ENCODE peak calls at places on chromosome 15, in eight cellular contexts. N, R, W, Z, V, D, C and Q are unnamed samples.

GRCh38 chr15:22936577-22937472 is 43.3 kb downstream of the CYFIP1 start:
- DNase-seq in N (no peak), R (no peak), W (no peak), Z (no peak), V (no peak), D (no peak), C (peak; percentile 18), Q (no peak)

GRCh38 chr15:39167114-39168058 is 413.5 kb upstream of the THBS1 start:
- DNase-seq in N (no peak), R (no peak), W (no peak), Z (no peak), V (no peak), D (no peak), C (no peak), Q (no peak)

GRCh38 chr15:96341465-96342142 is 11.1 kb downstream of the NR2F2 start:
- DNase-seq in N (peak; percentile 64), R (no peak), W (peak; percentile 66), Z (peak; percentile 6), V (no peak), D (no peak), C (peak; percentile 69), Q (no peak)

GRCh38 chr15:69810441-69811071 is 287.2 kb downstream of the TLE3 start:
- DNase-seq in N (peak; percentile 32), R (no peak), W (no peak), Z (no peak), V (no peak), D (no peak), C (no peak), Q (no peak)

GRCh38 chr15:87733005-87733404 is 523.5 kb downstream of the NTRK3 start:
- DNase-seq in N (no peak), R (no peak), W (no peak), Z (peak; percentile 33), V (peak; percentile 50), D (no peak), C (no peak), Q (no peak)

GRCh38 chr15:77266708-77267387 is 153.1 kb downstream of the PEAK1 start:
- DNase-seq in N (no peak), R (no peak), W (no peak), Z (peak; percentile 98), V (peak; percentile 64), D (no peak), C (no peak), Q (no peak)

GRCh38 chr15:99104788-99105515 is at the start of gene SYNM:
- DNase-seq in N (peak; percentile 78), R (peak; percentile 85), W (peak; percentile 94), Z (peak; percentile 39), V (peak; percentile 72), D (peak; percentile 84), C (peak; percentile 84), Q (peak; percentile 90)

GRCh38 chr15:58284293-58284692 is 146.1 kb downstream of the AQP9 start:
- DNase-seq in N (no peak), R (no peak), W (no peak), Z (no peak), V (no peak), D (no peak), C (no peak), Q (no peak)

GRCh38 chr15:66573719-66574641 is 8.2 kb upstream of the LCTL start:
- DNase-seq in N (peak; percentile 57), R (no peak), W (no peak), Z (no peak), V (peak; percentile 89), D (no peak), C (no peak), Q (no peak)

GRCh38 chr15:64987136-64987535 is 2.6 kb downstream of the SPG21 start:
- DNase-seq in N (no peak), R (no peak), W (no peak), Z (no peak), V (no peak), D (no peak), C (no peak), Q (no peak)
- H3K27me3 ChIP-seq in N (no peaks in the 10 kb centered on the region), R (no peaks in the 10 kb centered on the region), W (no peaks in the 10 kb centered on the region), Z (no peaks in the 10 kb centered on the region), V (no peaks in the 10 kb centered on the region), D (no peaks in the 10 kb centered on the region), C (no peaks in the 10 kb centered on the region), Q (no peaks in the 10 kb centered on the region)

DNA sequence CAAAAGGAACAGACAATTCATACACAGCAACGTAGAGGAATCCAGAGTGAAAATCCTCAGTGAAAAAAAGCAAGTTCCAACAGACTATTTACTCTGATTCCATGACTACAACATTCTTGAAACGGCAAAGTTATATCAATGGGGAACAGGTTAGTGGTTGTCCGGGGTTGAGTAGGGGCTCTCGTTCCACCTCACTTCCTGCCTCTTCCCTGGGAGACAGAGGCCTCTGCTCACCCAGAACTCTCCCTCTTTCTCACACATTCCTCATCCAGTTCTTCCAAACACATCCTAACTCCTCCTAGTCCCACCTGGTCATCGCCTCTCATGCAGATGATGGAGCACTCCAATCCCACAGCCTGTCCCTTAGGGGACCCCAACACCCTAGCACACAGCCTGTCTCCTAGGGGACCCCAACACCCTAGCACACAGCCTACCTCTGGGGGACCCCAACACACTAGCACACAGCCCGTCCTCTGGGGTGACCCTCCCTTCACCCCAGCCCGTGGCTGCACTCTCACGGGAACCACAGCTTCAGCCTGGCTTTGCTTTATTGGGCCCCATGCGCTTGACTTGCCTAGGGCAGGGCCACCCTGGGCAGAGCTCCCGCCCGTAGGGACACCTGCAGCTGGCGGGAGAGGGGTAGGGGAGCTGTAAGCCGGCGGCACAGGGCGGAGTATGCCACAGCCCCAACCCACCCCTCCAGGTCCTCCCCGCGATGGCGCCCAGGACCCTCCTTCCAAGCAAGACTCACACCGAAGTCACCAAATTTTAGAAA is 5.2 kb downstream of the OCA2 start:
- DNase-seq in N (no peak), R (no peak), W (peak; percentile 62), Z (no peak), V (no peak), D (no peak), C (no peak), Q (no peak)
- H3K27me3 ChIP-seq in N (peaks cover 22% of the 10 kb centered on the region), R (no peaks in the 10 kb centered on the region), W (no peaks in the 10 kb centered on the region), Z (peaks cover 32% of the 10 kb centered on the region), V (peaks cover 41% of the 10 kb centered on the region), D (peaks cover 73% of the 10 kb centered on the region), C (no peaks in the 10 kb centered on the region), Q (peaks cover 13% of the 10 kb centered on the region)

GRCh38 chr15:81221449-81221848 is 24.8 kb downstream of the IL16 start:
- DNase-seq in N (no peak), R (peak; percentile 23), W (peak; percentile 69), Z (no peak), V (no peak), D (no peak), C (no peak), Q (no peak)
- H3K27me3 ChIP-seq in N (no peaks in the 10 kb centered on the region), R (no peaks in the 10 kb centered on the region), W (no peaks in the 10 kb centered on the region), Z (no peaks in the 10 kb centered on the region), V (no peaks in the 10 kb centered on the region), D (no peaks in the 10 kb centered on the region), C (no peaks in the 10 kb centered on the region), Q (peaks cover 3% of the 10 kb centered on the region)

DNA sequence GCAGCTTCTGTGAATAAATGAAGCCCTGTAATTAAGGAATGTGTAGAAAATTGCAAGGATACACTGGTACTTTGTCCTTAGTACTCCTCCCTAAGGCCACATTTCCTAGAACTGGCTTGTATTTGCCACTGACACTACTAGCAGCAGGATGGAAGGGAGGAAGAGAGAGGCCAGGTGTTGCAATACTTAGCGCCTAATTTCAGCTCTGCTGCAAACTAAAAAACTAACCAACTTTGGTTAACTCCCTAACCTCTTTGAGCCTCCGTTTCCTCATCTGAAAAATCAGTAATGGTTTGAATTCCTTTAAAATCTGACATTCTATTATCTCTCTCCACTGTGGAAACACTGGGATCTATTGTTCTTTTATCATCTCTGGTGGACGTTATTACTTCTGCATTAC is 257.0 kb downstream of the SV2B start:
- DNase-seq in N (no peak), R (no peak), W (no peak), Z (no peak), V (no peak), D (no peak), C (no peak), Q (no peak)
- H3K27me3 ChIP-seq in N (no peaks in the 10 kb centered on the region), R (no peaks in the 10 kb centered on the region), W (no peaks in the 10 kb centered on the region), Z (no peaks in the 10 kb centered on the region), V (no peaks in the 10 kb centered on the region), D (no peaks in the 10 kb centered on the region), C (peaks cover 4% of the 10 kb centered on the region), Q (no peaks in the 10 kb centered on the region)

DNA sequence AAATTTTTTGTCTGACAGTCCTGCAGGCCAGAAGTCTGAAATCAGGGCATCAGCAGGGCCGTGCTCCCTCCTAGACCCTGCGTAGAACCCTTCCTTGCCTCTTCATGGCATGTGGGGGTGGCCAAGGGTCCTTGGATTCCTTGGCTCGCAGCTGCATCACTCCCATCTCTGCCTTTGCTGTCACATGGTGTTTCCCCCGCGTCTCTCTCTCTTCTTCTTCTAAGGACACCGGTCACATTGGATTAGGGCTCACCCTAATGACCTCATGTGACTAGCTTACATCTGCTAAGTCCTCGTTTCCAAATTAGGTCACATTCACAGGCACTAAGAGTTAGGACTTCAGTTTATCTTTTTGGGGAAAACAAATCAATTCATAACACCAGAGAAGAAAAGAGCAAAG is 12.0 kb downstream of the SLCO3A1 start:
- DNase-seq in N (no peak), R (no peak), W (no peak), Z (no peak), V (no peak), D (no peak), C (no peak), Q (no peak)
- H3K27me3 ChIP-seq in N (no peaks in the 10 kb centered on the region), R (no peaks in the 10 kb centered on the region), W (no peaks in the 10 kb centered on the region), Z (no peaks in the 10 kb centered on the region), V (no peaks in the 10 kb centered on the region), D (no peaks in the 10 kb centered on the region), C (no peaks in the 10 kb centered on the region), Q (no peaks in the 10 kb centered on the region)

GRCh38 chr15:67831363-67831762 is 6.1 kb downstream of the SKOR1 start:
- DNase-seq in N (no peak), R (no peak), W (peak; percentile 19), Z (no peak), V (no peak), D (no peak), C (no peak), Q (no peak)

GRCh38 chr15:67832965-67833503 is 6.8 kb downstream of the RNU6-1 start:
- DNase-seq in N (no peak), R (no peak), W (peak; percentile 53), Z (no peak), V (no peak), D (no peak), C (no peak), Q (no peak)

GRCh38 chr15:67834249-67834592 is 5.6 kb downstream of the RNU6-1 start:
- DNase-seq in N (no peak), R (no peak), W (no peak), Z (no peak), V (no peak), D (no peak), C (no peak), Q (no peak)

GRCh38 chr15:67833504-67834248 is 6.2 kb downstream of the RNU6-1 start:
- DNase-seq in N (no peak), R (no peak), W (peak; percentile 71), Z (no peak), V (no peak), D (no peak), C (peak; percentile 82), Q (no peak)

GRCh38 chr15:67832031-67832551 is 6.8 kb downstream of the SKOR1 start:
- DNase-seq in N (peak; percentile 41), R (no peak), W (peak; percentile 34), Z (no peak), V (peak; percentile 29), D (no peak), C (no peak), Q (no peak)
- H3K27me3 ChIP-seq in N (peaks cover 83% of the 10 kb centered on the region), R (peaks cover 64% of the 10 kb centered on the region), W (peaks cover 89% of the 10 kb centered on the region), Z (peaks cover 87% of the 10 kb centered on the region), V (peaks cover 94% of the 10 kb centered on the region), D (peaks cover 91% of the 10 kb centered on the region), C (peaks cover 46% of the 10 kb centered on the region), Q (peaks cover 81% of the 10 kb centered on the region)

GRCh38 chr15:62382046-62382445 is 217.0 kb upstream of the C2CD4B start:
- DNase-seq in N (no peak), R (no peak), W (no peak), Z (no peak), V (no peak), D (no peak), C (no peak), Q (no peak)
- H3K27me3 ChIP-seq in N (no peaks in the 10 kb centered on the region), R (no peaks in the 10 kb centered on the region), W (peaks cover 3% of the 10 kb centered on the region), Z (no peaks in the 10 kb centered on the region), V (peaks cover 11% of the 10 kb centered on the region), D (no peaks in the 10 kb centered on the region), C (no peaks in the 10 kb centered on the region), Q (no peaks in the 10 kb centered on the region)